ENCODE peak calls at places on chromosomes 3 and 15, in nine cellular contexts. G is K562, H is mesenchymal stem cell, P is aorta, C is IMR-90, T is fibroblast of lung, A is right atrium auricular region, J is kidney, B is SK-N-MC. D is an unnamed sample.

GRCh38 chr3:22569570-22569969 is 633.6 kb upstream of the UBE2E2 start:
- DNase-seq in H (no peak), B (no peak), C (no peak), P (no peak), T (no peak), G (no peak), J (no peak), A (no peak), D (peak; percentile 45)

GRCh38 chr3:52685705-52686691 is at the start of the genes GNL3 and PBRM1:
- DNase-seq in G (peak; percentile 90), B (peak; percentile 56), C (peak; percentile 96), J (peak; percentile 98), A (peak; percentile 93), P (peak; percentile 98), T (peak; percentile 96), H (peak; percentile 97), D (peak; percentile 98)

GRCh38 chr3:12948371-12948770 is 107.0 kb upstream of the RPL32 start:
- DNase-seq in A (no peak), B (no peak), P (no peak), C (peak; percentile 34), H (peak; percentile 54), J (no peak), G (no peak), T (no peak), D (no peak)

GRCh38 chr3:126446301-126446700 is 29.4 kb downstream of the ZXDC start:
- DNase-seq in P (peak; percentile 40), T (no peak), C (no peak), J (no peak), H (no peak), A (peak; percentile 43), B (no peak), G (no peak), D (no peak)

GRCh38 chr3:25468866-25469319 is 40.8 kb downstream of the RARB start:
- DNase-seq in G (no peak), A (peak; percentile 83), C (no peak), T (peak; percentile 82), J (peak; percentile 93), B (no peak), H (peak; percentile 85), P (peak; percentile 81), D (no peak)

GRCh38 chr3:151283907-151284461 is 5.6 kb upstream of the P2RY14 start:
- DNase-seq in T (peak; percentile 70), B (no peak), H (peak; percentile 82), A (no peak), G (no peak), C (peak; percentile 94), J (no peak), P (no peak), D (peak; percentile 58)

GRCh38 chr3:47362704-47363103 is 18.1 kb upstream of the PTPN23 start:
- DNase-seq in G (no peak), H (no peak), T (no peak), C (no peak), A (no peak), P (no peak), B (no peak), J (no peak), D (no peak)

GRCh38 chr3:108346301-108346989 is 50.1 kb downstream of the HHLA2 start:
- DNase-seq in C (no peak), T (no peak), H (no peak), A (no peak), B (no peak), J (no peak), G (no peak), P (no peak), D (no peak)

GRCh38 chr15:101551696-101552591 is 62.4 kb upstream of the PCSK6 start:
- DNase-seq in H (no peak), C (no peak), B (no peak), J (peak; percentile 61), G (no peak), A (no peak), P (no peak), T (no peak), D (no peak)

GRCh38 chr15:61654918-61655317 is 405.3 kb downstream of the VPS13C start:
- DNase-seq in J (peak; percentile 88), P (no peak), B (no peak), T (no peak), A (peak; percentile 78), H (no peak), C (no peak), G (no peak), D (no peak)

GRCh38 chr15:39976291-39977274 is 42.7 kb downstream of the EIF2AK4 start:
- DNase-seq in P (peak; percentile 89), A (peak; percentile 70), C (peak; percentile 52), B (no peak), J (peak; percentile 86), H (no peak), G (no peak), T (peak; percentile 69), D (peak; percentile 75)

GRCh38 chr15:101694261-101694660 is 30.0 kb downstream of the TARS3 start:
- DNase-seq in T (no peak), G (peak; percentile 24), H (no peak), P (no peak), A (no peak), C (no peak), B (no peak), J (no peak), D (peak; percentile 9)

GRCh38 chr3:39456159-39456558 is 11.3 kb upstream of the MOBP start:
- DNase-seq in J (no peak), C (no peak), H (no peak), G (no peak), P (peak; percentile 37), T (no peak), A (no peak), B (no peak), D (no peak)
- H3K27ac ChIP-seq in J (no peak overlapping the region), C (no peak overlapping the region), H (no peak overlapping the region), G (no peak overlapping the region), P (no peak overlapping the region), T (no peak overlapping the region), A (no peak overlapping the region), B (no peak overlapping the region), D (no peak overlapping the region)

DNA sequence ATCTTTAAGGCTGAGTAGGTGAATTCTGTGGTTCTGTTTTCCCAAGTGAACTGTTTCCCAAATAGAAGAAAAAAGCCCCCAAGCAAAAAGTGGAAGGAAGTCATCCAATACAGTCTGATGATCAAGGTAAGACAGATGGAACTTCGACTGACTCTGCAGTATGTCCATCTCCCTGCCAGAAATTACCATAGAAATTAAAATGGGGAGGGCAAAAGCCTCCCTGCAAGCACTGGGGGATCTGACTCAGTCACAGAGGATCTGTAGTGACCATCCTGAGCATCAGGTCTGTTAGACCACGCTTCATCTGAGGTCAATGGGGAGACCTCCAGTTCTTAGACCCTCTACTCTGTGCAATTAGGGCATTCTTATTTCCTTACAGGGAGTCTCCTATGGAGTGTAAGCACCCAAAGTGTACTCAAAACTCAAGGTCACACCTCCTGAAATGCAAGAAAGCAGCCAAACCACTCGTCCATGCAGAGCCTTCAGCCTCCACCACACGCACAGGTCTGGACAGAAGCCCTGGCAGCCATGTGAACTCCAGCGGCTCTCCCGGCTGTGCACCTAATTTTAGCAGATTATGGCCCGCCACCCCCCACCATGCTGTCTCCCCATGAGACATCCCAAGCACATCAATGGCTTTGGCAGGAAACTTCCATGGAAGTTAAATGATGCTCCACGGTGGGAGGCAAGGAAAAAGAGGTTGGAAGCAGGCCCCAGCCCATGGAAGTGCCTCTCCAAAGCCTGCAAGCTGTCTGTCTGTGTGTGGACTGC is 348.7 kb downstream of the NTRK3 start:
- DNase-seq in G (no peak), P (no peak), T (no peak), A (no peak), H (no peak), J (no peak), C (no peak), B (no peak), D (no peak)
- H3K27ac ChIP-seq in G (no peak overlapping the region), P (no peak overlapping the region), T (no peak overlapping the region), A (no peak overlapping the region), H (no peak overlapping the region), J (no peak overlapping the region), C (no peak overlapping the region), B (no peak overlapping the region), D (no peak overlapping the region)

GRCh38 chr3:187735383-187735782 is 9.9 kb downstream of the BCL6 start:
- DNase-seq in B (no peak), C (no peak), P (no peak), A (no peak), T (no peak), J (no peak), G (no peak), H (peak; percentile 7), D (no peak)

GRCh38 chr3:187734841-187735240 is 10.4 kb downstream of the BCL6 start:
- DNase-seq in H (peak; percentile 51), A (no peak), B (no peak), G (no peak), T (peak; percentile 49), P (no peak), C (no peak), J (no peak), D (no peak)

GRCh38 chr3:187737401-187738088 is 7.7 kb downstream of the BCL6 start:
- DNase-seq in P (peak; percentile 93), T (peak; percentile 70), J (peak; percentile 94), B (no peak), G (peak; percentile 36), A (peak; percentile 87), C (peak; percentile 65), H (peak; percentile 91), D (peak; percentile 65)

GRCh38 chr3:187736418-187736871 is 8.8 kb downstream of the BCL6 start:
- DNase-seq in C (peak; percentile 74), H (peak; percentile 97), T (peak; percentile 79), J (no peak), G (peak; percentile 13), B (no peak), A (no peak), P (no peak), D (peak; percentile 45)

GRCh38 chr3:187735837-187736236 is 9.4 kb downstream of the BCL6 start:
- DNase-seq in B (no peak), T (peak; percentile 18), H (no peak), G (no peak), P (no peak), J (no peak), C (no peak), A (no peak), D (no peak)
- H3K27ac ChIP-seq in B (peak overlapping the region; percentile 56), T (no peak overlapping the region), H (no peak overlapping the region), G (no peak overlapping the region), P (no peak overlapping the region), J (no peak overlapping the region), C (no peak overlapping the region), A (peak overlapping the region; percentile 99), D (no peak overlapping the region)

DNA sequence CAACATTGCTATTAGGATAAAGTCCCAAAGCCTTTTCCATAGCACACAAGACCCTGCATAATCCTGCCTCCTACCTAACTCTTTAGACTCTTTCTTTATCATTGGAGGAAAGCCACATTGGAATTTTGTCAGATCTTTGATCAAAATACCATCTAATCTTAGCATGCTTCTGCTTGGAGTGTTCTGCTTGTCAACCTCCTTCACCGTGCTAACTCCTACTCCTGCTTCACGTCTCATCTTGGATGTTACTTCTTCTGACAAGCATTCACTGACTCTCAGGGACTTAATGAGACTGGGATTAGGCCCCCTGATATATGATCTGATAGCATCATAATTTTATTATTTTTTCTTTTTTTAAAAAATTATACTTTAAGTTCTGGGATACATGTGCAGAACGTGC is 7.4 kb upstream of the GLCE start:
- DNase-seq in A (no peak), P (no peak), H (no peak), B (no peak), G (no peak), T (no peak), J (no peak), C (no peak), D (no peak)
- H3K27ac ChIP-seq in A (no peak overlapping the region), P (no peak overlapping the region), H (no peak overlapping the region), B (no peak overlapping the region), G (no peak overlapping the region), T (no peak overlapping the region), J (no peak overlapping the region), C (no peak overlapping the region), D (no peak overlapping the region)